ENCODE peak calls at places on chromosomes 16 and 17, in six cellular contexts. U is esophagus squamous epithelium, Z is thyroid gland, F is right lobe of liver, Y is stomach, A is H54. K is an unnamed sample.

GRCh38 chr17:45782889-45783592 is 1.1 kb upstream of the CRHR1 start:
- DNase-seq in U (no peak), Z (peak), F (no peak), Y (no peak), A (no peak), K (no peak)

GRCh38 chr17:80195671-80196529 is 24.2 kb downstream of the SGSH start:
- DNase-seq in U (no peak), Z (no peak), F (no peak), Y (no peak), A (peak), K (no peak)

GRCh38 chr16:86490859-86491642 is 19.3 kb upstream of the FOXF1 start:
- DNase-seq in U (no peak), Z (no peak), F (no peak), Y (no peak), A (peak), K (no peak)

GRCh38 chr16:74862743-74863244 is 88.2 kb upstream of the FA2H start:
- DNase-seq in U (no peak), Z (no peak), F (no peak), Y (no peak), A (peak), K (no peak)

GRCh38 chr17:40025991-40026815 is 11.0 kb downstream of the CSF3 start:
- DNase-seq in U (no peak), Z (peak), F (no peak), Y (no peak), A (no peak), K (no peak)

GRCh38 chr17:44772308-44773024 is 13.7 kb downstream of the ADAM11 start:
- DNase-seq in U (no peak), Z (no peak), F (no peak), Y (no peak), A (no peak), K (no peak)

GRCh38 chr16:64089697-64090096 is 1032.2 kb downstream of the CDH11 start:
- DNase-seq in U (no peak), Z (no peak), F (no peak), Y (no peak), A (no peak), K (no peak)

GRCh38 chr17:82367724-82368524 is 3.6 kb upstream of the UTS2R start:
- DNase-seq in U (no peak), Z (no peak), F (no peak), Y (no peak), A (no peak), K (no peak)

GRCh38 chr17:49450735-49451134 is 36.1 kb upstream of the PHB1 start:
- DNase-seq in U (no peak), Z (no peak), F (no peak), Y (no peak), A (peak), K (no peak)

GRCh38 chr16:4612474-4612931 is 2.2 kb downstream of the UBALD1 start:
- DNase-seq in U (no peak), Z (no peak), F (no peak), Y (no peak), A (no peak), K (no peak)

GRCh38 chr16:47849736-47850135 is 306.1 kb downstream of the ABCC12 start:
- DNase-seq in U (no peak), Z (no peak), F (no peak), Y (no peak), A (no peak), K (no peak)

GRCh38 chr16:89841275-89841674 is 13.0 kb downstream of the SPIRE2 start:
- DNase-seq in U (no peak), Z (no peak), F (no peak), Y (no peak), A (no peak), K (no peak)

GRCh38 chr17:46144246-46144645 is 49.0 kb downstream of the KANSL1 start:
- DNase-seq in U (no peak), Z (no peak), F (no peak), Y (no peak), A (no peak), K (no peak)

GRCh38 chr17:66343531-66344078 is 41.2 kb downstream of the PRKCA start:
- DNase-seq in U (no peak), Z (no peak), F (no peak), Y (no peak), A (no peak), K (no peak)

GRCh38 chr17:18235743-18236256 is 10.4 kb downstream of the LLGL1 start:
- DNase-seq in U (no peak), Z (no peak), F (no peak), Y (no peak), A (peak), K (no peak)

GRCh38 chr16:27779719-27780161 is 229.8 kb downstream of the KATNIP start:
- DNase-seq in U (no peak), Z (peak), F (no peak), Y (peak), A (no peak), K (no peak)

GRCh38 chr16:20865420-20866126 is 34.6 kb downstream of the DCUN1D3 start:
- DNase-seq in U (no peak), Z (no peak), F (no peak), Y (no peak), A (no peak), K (no peak)

GRCh38 chr17:79287743-79288142 is 213.1 kb downstream of the ENGASE start:
- DNase-seq in U (no peak), Z (no peak), F (no peak), Y (no peak), A (no peak), K (no peak)

GRCh38 chr17:1462164-1463112 is 6.4 kb upstream of the CRK start:
- DNase-seq in U (no peak), Z (no peak), F (no peak), Y (peak), A (no peak), K (no peak)

GRCh38 chr17:50139950-50140885 is 10.3 kb upstream of the SAMD14 start:
- DNase-seq in U (no peak), Z (peak), F (peak), Y (peak), A (peak), K (peak)

GRCh38 chr17:67376892-67377726 is at the start of gene PITPNC1:
- DNase-seq in U (peak), Z (peak), F (peak), Y (peak), A (peak), K (peak)
- TF ChIP-seq POLR2A in U (peak), Z (peak), F (peak), Y (no peak), A (peak), K (no peak)

GRCh38 chr17:42389135-42389417 is 834 bp upstream of the STAT3 start:
- DNase-seq in U (no peak), Z (no peak), F (no peak), Y (no peak), A (no peak), K (no peak)
- TF ChIP-seq POLR2A in U (no peak), Z (no peak), F (no peak), Y (no peak), A (no peak), K (no peak)

GRCh38 chr17:38970804-38971203 is 3.6 kb upstream of the FBXO47 start:
- DNase-seq in U (no peak), Z (no peak), F (no peak), Y (no peak), A (no peak), K (no peak)

GRCh38 chr17:38970128-38970527 is 2.9 kb upstream of the FBXO47 start:
- DNase-seq in U (no peak), Z (peak), F (no peak), Y (no peak), A (no peak), K (no peak)

GRCh38 chr17:38969281-38969680 is 2.1 kb upstream of the FBXO47 start:
- DNase-seq in U (no peak), Z (no peak), F (no peak), Y (no peak), A (no peak), K (no peak)

DNA sequence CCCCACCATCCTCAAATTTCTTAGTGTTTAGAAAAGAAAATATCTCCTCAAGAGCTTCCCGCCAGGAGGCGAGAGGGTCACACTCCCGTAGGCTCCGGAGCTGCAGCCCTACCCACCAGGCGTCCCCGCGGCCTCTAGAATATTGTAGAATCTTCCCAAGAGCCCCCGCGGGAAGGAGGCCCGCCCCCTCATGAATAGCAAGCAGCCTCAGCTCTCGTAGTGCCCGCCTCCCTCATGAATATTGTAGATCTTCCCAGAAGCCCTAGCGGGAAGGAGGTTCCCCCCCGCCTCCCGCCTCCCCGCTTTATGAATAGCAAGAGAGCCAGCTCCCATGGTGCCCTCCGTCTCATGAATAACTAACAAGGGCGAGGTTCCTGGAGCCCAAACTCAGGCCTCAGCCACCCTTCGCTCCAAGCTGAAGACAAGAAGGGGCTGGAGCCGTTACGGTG is at the start of gene FBXO47:
- DNase-seq in U (peak), Z (peak), F (peak), Y (peak), A (peak), K (peak)
- TF ChIP-seq POLR2A in U (no peak), Z (no peak), F (peak), Y (no peak), A (peak), K (no peak)

GRCh38 chr16:66523861-66524354 is 26.0 kb downstream of the TK2 start:
- DNase-seq in U (no peak), Z (peak), F (no peak), Y (no peak), A (no peak), K (no peak)

GRCh38 chr16:66522816-66523590 is 26.9 kb downstream of the TK2 start:
- DNase-seq in U (no peak), Z (peak), F (no peak), Y (no peak), A (no peak), K (peak)

GRCh38 chr16:66521227-66521626 is 28.7 kb downstream of the TK2 start:
- DNase-seq in U (no peak), Z (no peak), F (no peak), Y (no peak), A (no peak), K (peak)

GRCh38 chr16:66520406-66521194 is 29.3 kb downstream of the TK2 start:
- DNase-seq in U (no peak), Z (no peak), F (no peak), Y (no peak), A (no peak), K (peak)

DNA sequence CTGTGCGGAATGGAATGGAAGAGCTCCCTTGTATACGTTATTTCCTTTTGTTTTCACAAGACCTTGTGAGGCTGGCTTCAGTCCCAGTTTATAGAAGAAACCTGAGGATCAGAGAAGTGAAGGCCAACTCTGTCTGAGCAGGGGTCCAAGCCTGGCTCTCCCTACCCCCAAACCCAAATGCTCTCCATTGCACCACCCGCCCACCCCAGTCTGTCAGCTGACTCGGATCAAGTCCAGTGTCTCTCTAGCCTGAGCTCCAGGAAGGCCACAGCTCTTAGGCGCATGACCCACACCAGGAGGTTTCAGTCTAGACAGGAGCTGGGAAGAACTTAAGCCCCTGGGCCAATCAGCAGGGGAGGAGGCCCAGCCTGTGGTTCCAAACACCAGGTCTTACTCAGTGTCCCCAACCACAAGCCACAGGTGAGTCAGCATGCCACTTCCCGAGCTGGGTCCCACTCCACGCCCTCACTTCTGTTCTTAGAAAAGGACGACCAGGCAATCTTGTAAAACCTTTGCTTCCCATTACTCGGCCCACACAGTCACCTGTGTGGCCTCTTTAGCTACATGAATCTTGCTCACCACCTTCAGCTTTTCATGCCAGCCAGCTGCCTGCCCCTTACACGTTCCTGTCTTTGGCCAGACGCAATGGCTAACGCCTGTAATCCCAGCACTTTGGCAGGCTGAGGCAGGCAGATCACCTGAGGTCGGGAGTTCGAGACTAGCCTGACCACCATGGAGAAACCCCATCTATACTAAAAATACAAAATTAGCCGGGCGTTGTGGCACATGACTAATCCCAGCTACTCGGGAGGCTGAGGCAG is 27.8 kb downstream of the TK2 start:
- DNase-seq in U (no peak), Z (peak), F (peak), Y (peak), A (peak), K (no peak)
- TF ChIP-seq POLR2A in U (no peak), Z (no peak), F (no peak), Y (no peak), A (no peak), K (no peak)

DNA sequence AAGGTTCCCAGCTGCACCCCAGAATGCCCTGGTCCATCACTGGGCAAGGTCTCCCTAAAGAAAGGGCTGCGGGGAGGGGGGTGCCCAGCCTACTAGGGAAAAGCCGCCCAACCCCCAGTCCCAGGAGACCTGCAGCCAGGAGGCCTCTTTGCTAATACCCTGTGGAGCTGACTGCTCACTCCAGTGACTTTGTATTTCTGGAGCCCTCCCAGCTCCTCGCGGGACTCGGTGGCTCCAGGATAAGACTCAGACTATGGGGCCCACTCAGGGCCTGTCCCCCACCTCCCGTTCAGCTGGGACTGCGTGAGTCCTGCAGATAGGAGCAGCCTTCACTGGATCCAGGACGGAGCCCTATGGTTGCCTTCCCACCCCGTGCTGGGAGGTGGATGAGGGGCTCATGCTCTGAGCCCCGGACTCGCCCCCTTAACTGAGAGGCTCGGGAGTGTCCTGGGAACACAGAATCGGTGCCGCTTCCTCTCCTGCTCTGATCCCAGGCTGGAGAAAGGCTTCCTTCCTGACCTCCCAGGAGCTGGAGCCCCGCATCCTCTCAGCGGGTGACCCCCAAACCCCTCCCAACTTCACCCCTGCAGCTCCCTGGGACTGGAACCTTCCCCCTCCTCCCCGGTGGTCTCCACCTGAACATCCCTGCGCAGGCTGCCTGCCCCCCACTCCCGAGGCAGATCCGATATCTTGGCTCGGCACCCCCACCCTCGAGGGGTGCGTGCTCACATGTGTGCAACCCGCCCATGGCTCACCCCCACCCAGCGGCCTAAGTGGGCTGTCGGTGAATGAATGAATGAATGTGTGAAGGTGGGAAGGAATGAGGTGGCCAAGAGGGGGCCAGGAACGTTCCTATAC is 40.0 kb downstream of the SLC7A5 start:
- DNase-seq in U (no peak), Z (peak), F (peak), Y (no peak), A (no peak), K (no peak)
- TF ChIP-seq POLR2A in U (no peak), Z (no peak), F (no peak), Y (no peak), A (no peak), K (no peak)

GRCh38 chr17:74987418-74987908 is at the start of gene CDR2L:
- DNase-seq in U (peak), Z (peak), F (peak), Y (peak), A (peak), K (peak)
- TF ChIP-seq POLR2A in U (peak), Z (no peak), F (peak), Y (no peak), A (peak), K (peak)

DNA sequence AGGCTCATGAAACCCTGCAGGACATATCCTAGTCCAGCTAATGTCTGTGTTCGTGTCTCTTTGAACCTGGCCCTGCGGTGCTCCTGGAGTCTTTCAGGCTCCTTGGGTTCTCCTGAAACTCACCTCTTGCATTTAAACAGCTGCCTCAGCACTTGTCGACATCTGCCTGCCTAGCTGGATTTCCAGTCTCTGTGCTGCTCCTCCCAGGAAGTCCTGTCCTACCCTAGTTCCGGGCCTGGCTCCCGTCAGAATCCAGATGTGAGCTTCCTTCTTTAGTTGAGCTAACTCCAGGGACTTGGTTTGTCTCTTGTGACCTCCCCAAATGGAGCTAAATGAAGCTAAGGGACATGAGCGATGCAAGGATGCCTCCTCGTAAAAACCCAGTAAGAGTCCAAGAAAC is 155.2 kb upstream of the PIRT start:
- DNase-seq in U (no peak), Z (no peak), F (no peak), Y (no peak), A (no peak), K (no peak)
- TF ChIP-seq POLR2A in U (no peak), Z (no peak), F (no peak), Y (no peak), A (no peak), K (no peak)

GRCh38 chr17:7833795-7834553 is at the start of gene KDM6B:
- DNase-seq in U (peak), Z (peak), F (peak), Y (peak), A (peak), K (peak)
- TF ChIP-seq POLR2A in U (no peak), Z (no peak), F (no peak), Y (no peak), A (peak), K (no peak)

DNA sequence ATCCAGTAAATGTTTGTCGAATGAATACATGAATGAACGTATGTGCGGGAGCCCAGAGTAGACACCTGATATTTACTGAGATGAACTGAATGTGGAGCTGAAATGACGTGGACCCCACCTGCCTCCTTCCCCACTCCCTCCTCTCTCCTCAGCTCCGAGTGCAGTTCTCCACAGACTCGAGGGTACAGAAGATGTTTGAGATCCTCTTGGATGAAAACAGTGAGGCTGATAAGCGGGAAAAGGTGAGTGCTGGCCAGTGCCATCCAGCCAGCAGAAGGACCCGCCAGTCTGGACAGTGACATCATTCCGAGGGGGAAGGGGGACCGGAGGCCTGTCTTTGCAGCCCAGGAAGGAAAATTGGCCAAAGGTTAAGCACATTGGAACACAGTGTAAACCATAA is 5.1 kb downstream of the UNC45B start:
- DNase-seq in U (no peak), Z (no peak), F (peak), Y (no peak), A (no peak), K (no peak)
- TF ChIP-seq POLR2A in U (no peak), Z (no peak), F (no peak), Y (no peak), A (no peak), K (no peak)